ENCODE peak calls at places on chromosome 16, in ten cellular contexts. X, Q, A, M, U, Y, E, N, H and Z are unnamed samples.

GRCh38 chr16:11182381-11182780 is 73.6 kb downstream of the SOCS1 start:
- DNase-seq in X (no peak), Q (no peak), A (no peak), M (no peak), U (no peak), Y (no peak), E (no peak), N (no peak), H (no peak), Z (no peak)

GRCh38 chr16:53055603-53056527 is 1.1 kb downstream of the CHD9 start:
- DNase-seq in X (peak; percentile 43), Q (peak; percentile 53), A (peak; percentile 76), M (no peak), U (no peak), Y (no peak), E (no peak), N (peak; percentile 67), H (no peak), Z (no peak)

GRCh38 chr16:1610071-1610840 is 1.6 kb downstream of the IFT140 start:
- DNase-seq in X (peak; percentile 94), Q (peak; percentile 89), A (peak; percentile 94), M (peak; percentile 93), U (peak; percentile 99), Y (peak; percentile 91), E (peak; percentile 68), N (peak; percentile 96), H (peak; percentile 70), Z (no peak)

GRCh38 chr16:26149661-26150060 is 457.9 kb downstream of the HS3ST4 start:
- DNase-seq in X (no peak), Q (no peak), A (no peak), M (no peak), U (no peak), Y (no peak), E (no peak), N (no peak), H (no peak), Z (no peak)

GRCh38 chr16:73329363-73330306 is 281.7 kb upstream of the ZFHX3 start:
- DNase-seq in X (no peak), Q (no peak), A (no peak), M (no peak), U (no peak), Y (no peak), E (no peak), N (peak; percentile 46), H (no peak), Z (no peak)

GRCh38 chr16:4572715-4573114 is 16.6 kb downstream of the C16orf96 start:
- DNase-seq in X (no peak), Q (no peak), A (peak; percentile 85), M (no peak), U (no peak), Y (no peak), E (no peak), N (no peak), H (no peak), Z (no peak)

GRCh38 chr16:84574191-84574590 is 43.7 kb downstream of the COTL1 start:
- DNase-seq in X (no peak), Q (no peak), A (no peak), M (no peak), U (peak; percentile 32), Y (no peak), E (no peak), N (no peak), H (no peak), Z (no peak)

GRCh38 chr16:10941127-10941933 is 938 bp downstream of the DEXI start:
- DNase-seq in X (peak; percentile 61), Q (no peak), A (no peak), M (no peak), U (no peak), Y (no peak), E (no peak), N (no peak), H (no peak), Z (no peak)

GRCh38 chr16:75012380-75013081 is 13.7 kb downstream of the ZNRF1 start:
- DNase-seq in X (no peak), Q (no peak), A (no peak), M (no peak), U (no peak), Y (no peak), E (no peak), N (no peak), H (no peak), Z (no peak)

GRCh38 chr16:9128346-9129342 is 37.2 kb downstream of the HAPSTR1 start:
- DNase-seq in X (no peak), Q (no peak), A (peak; percentile 61), M (no peak), U (no peak), Y (no peak), E (no peak), N (peak; percentile 38), H (no peak), Z (no peak)

GRCh38 chr16:49469930-49470451 is 96.4 kb downstream of the C16orf78 start:
- DNase-seq in X (peak; percentile 5), Q (peak; percentile 9), A (peak; percentile 46), M (peak; percentile 15), U (peak; percentile 41), Y (no peak), E (no peak), N (peak; percentile 34), H (no peak), Z (no peak)

GRCh38 chr16:31088459-31089183 is at the start of gene PRSS53:
- DNase-seq in X (no peak), Q (no peak), A (no peak), M (no peak), U (no peak), Y (no peak), E (no peak), N (no peak), H (no peak), Z (no peak)

GRCh38 chr16:31086629-31086906 is 2.2 kb downstream of the PRSS53 start:
- DNase-seq in X (no peak), Q (no peak), A (no peak), M (no peak), U (no peak), Y (no peak), E (no peak), N (no peak), H (no peak), Z (no peak)

GRCh38 chr16:31085873-31086628 is 2.7 kb downstream of the PRSS53 start:
- DNase-seq in X (no peak), Q (no peak), A (no peak), M (no peak), U (no peak), Y (no peak), E (no peak), N (no peak), H (no peak), Z (no peak)

GRCh38 chr16:31087971-31088370 is 772 bp downstream of the PRSS53 start:
- DNase-seq in X (no peak), Q (no peak), A (no peak), M (no peak), U (no peak), Y (no peak), E (no peak), N (no peak), H (no peak), Z (no peak)

GRCh38 chr16:31087481-31087880 is 1.3 kb downstream of the PRSS53 start:
- DNase-seq in X (no peak), Q (no peak), A (no peak), M (no peak), U (no peak), Y (no peak), E (no peak), N (no peak), H (no peak), Z (no peak)
- H3K36me3 ChIP-seq in X (no peaks in the 10 kb centered on the region), Q (no peaks in the 10 kb centered on the region), A (peaks cover 16% of the 10 kb centered on the region), M (peaks cover 89% of the 10 kb centered on the region), U (no peaks in the 10 kb centered on the region), Y (no peaks in the 10 kb centered on the region), E (peaks cover 4% of the 10 kb centered on the region), N (peaks cover 57% of the 10 kb centered on the region), H (no peaks in the 10 kb centered on the region), Z (peaks cover 17% of the 10 kb centered on the region)

DNA sequence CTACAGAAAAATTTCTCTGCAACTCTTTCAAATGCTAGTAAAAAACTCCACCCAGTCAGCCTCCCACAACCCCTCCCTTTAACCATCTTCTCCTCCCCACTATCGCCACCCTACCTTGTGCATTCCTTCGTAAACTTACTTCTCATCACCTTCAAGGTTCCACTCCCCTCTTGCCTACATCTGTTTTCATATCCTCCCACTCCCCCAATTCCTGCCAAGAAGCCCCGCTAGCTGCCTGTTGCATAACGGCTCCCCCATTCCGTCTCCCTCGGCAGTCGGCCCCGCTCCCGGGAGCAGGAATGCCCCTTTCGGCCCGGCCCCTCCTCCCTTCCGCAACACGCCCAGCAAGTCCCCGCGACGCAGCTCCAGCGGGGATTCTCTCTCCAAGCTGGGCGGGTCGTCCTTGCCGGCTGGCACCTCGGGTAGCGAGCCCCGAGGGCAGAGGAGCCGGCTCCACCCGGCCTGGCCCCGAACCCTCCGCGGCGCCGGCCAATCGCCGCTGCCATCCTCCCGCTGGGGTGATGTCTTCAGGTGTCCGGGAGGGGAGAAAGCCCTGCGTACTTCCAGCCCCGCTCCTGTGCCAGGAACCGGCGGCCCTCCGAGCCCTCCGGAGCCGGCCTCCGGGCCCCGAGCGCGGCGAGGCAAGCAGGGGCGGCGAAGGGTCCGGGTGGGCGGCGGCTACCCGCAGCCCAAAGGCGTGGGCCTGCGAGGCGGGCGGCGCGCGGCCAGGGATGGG is 1.5 kb downstream of the PHLPP2 start:
- DNase-seq in X (peak; percentile 74), Q (peak; percentile 71), A (peak; percentile 86), M (peak; percentile 59), U (peak; percentile 90), Y (peak; percentile 68), E (peak; percentile 50), N (peak; percentile 79), H (peak; percentile 51), Z (no peak)
- TF ChIP-seq POLR2A in X (no peak), Q (no peak), A (no peak), M (no peak), U (peak; percentile 15), Y (no peak), E (no peak), N (peak; percentile 39), H (no peak), Z (no peak)

DNA sequence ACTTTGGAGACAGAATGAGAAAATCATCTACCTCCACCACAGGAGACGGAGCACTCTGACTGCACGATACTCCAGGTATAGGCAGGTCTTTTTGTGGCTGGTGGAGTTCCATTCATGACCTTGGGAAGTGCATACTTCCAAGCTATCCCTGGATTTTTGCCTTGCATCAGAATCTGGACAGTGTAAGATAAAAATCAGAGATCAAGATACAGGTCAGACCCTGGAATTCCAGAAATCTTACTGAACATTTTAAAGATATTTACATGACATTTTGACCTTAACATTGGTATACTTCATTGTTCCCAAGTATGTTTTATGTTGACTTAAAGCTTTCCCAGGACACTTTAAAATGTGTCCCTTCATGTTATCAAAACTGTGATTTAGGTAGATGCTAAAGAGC is 101.0 kb downstream of the SYCE1L start:
- DNase-seq in X (no peak), Q (no peak), A (no peak), M (no peak), U (no peak), Y (no peak), E (no peak), N (no peak), H (no peak), Z (no peak)
- H3K4me1 ChIP-seq in X (no peaks in the 10 kb centered on the region), Q (no peaks in the 10 kb centered on the region), A (no peaks in the 10 kb centered on the region), M (no peaks in the 10 kb centered on the region), U (no peaks in the 10 kb centered on the region), Y (no peaks in the 10 kb centered on the region), E (no peaks in the 10 kb centered on the region), N (no peaks in the 10 kb centered on the region), H (no peaks in the 10 kb centered on the region), Z (no peaks in the 10 kb centered on the region)

DNA sequence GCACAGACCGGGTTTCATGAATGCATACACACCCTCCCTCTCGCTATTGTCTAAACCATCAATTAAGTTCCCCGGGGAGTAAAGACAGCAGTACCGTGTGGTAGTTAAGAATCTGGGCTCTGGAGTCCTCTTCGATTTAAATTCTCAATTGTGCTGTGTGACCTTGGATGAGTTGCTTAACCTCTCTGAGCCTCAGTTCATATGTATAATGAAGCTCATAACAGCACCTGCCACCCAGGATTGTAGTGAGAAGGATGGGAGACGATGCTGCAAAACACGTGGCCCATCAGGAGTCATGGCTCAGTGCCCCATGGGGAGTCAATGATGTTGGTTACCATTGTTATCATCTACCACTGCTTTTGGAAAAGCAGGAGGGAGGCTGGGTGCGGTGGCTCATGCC is 34.5 kb upstream of the KDM8 start:
- DNase-seq in X (no peak), Q (no peak), A (no peak), M (no peak), U (no peak), Y (no peak), E (no peak), N (no peak), H (no peak), Z (no peak)
- H3K36me3 ChIP-seq in X (no peaks in the 10 kb centered on the region), Q (no peaks in the 10 kb centered on the region), A (no peaks in the 10 kb centered on the region), M (no peaks in the 10 kb centered on the region), U (no peaks in the 10 kb centered on the region), Y (no peaks in the 10 kb centered on the region), E (no peaks in the 10 kb centered on the region), N (no peaks in the 10 kb centered on the region), H (no peaks in the 10 kb centered on the region), Z (no peaks in the 10 kb centered on the region)